ENCODE peak calls at places on chromosomes 11 and 22, in seven cellular contexts. Y is fibroblast of the aortic adventitia; T is OCI-LY7; V is WTC11; A is IMR-90; R is A673; B is CD8-positive, alpha-beta T cell. H is an unnamed sample.

GRCh38 chr22:22349455-22349836 is 104.9 kb downstream of the VPREB1 start:
- DNase-seq in Y (no peak), T (no peak), V (no peak), A (no peak), R (no peak), B (no peak), H (no peak)

GRCh38 chr11:69981119-69981770 is 96.9 kb upstream of the ANO1 start:
- DNase-seq in Y (no peak), T (no peak), V (no peak), A (no peak), R (no peak), B (no peak), H (no peak)

GRCh38 chr11:118918128-118918685 is 7.5 kb downstream of the BCL9L start:
- DNase-seq in Y (peak; percentile 96), T (no peak), V (peak; percentile 60), A (peak; percentile 91), R (peak; percentile 65), B (peak; percentile 54), H (peak; percentile 97)

GRCh38 chr11:79352304-79352703 is 88.5 kb downstream of the TENM4 start:
- DNase-seq in Y (no peak), T (no peak), V (no peak), A (no peak), R (no peak), B (no peak), H (no peak)

GRCh38 chr22:47356433-47357011 is 594.1 kb downstream of the TBC1D22A start:
- DNase-seq in Y (no peak), T (no peak), V (no peak), A (no peak), R (no peak), B (no peak), H (no peak)

GRCh38 chr11:36501236-36501635 is 8.8 kb downstream of the TRAF6 start:
- DNase-seq in Y (no peak), T (no peak), V (no peak), A (peak; percentile 12), R (peak; percentile 44), B (no peak), H (no peak)

GRCh38 chr22:42433754-42434153 is 1.6 kb upstream of the NFAM1 start:
- DNase-seq in Y (no peak), T (no peak), V (no peak), A (no peak), R (no peak), B (no peak), H (no peak)

GRCh38 chr11:1839924-1840779 is 1.4 kb downstream of the TNNI2 start:
- DNase-seq in Y (no peak), T (peak; percentile 84), V (no peak), A (no peak), R (no peak), B (no peak), H (no peak)

GRCh38 chr11:1232328-1233321 is 9.8 kb downstream of the MUC5B start:
- DNase-seq in Y (no peak), T (no peak), V (peak; percentile 7), A (no peak), R (no peak), B (no peak), H (no peak)

GRCh38 chr11:17076517-17077239 is 789 bp downstream of the RPS13 start:
- DNase-seq in Y (peak; percentile 25), T (peak; percentile 15), V (no peak), A (peak; percentile 2), R (no peak), B (no peak), H (no peak)

DNA sequence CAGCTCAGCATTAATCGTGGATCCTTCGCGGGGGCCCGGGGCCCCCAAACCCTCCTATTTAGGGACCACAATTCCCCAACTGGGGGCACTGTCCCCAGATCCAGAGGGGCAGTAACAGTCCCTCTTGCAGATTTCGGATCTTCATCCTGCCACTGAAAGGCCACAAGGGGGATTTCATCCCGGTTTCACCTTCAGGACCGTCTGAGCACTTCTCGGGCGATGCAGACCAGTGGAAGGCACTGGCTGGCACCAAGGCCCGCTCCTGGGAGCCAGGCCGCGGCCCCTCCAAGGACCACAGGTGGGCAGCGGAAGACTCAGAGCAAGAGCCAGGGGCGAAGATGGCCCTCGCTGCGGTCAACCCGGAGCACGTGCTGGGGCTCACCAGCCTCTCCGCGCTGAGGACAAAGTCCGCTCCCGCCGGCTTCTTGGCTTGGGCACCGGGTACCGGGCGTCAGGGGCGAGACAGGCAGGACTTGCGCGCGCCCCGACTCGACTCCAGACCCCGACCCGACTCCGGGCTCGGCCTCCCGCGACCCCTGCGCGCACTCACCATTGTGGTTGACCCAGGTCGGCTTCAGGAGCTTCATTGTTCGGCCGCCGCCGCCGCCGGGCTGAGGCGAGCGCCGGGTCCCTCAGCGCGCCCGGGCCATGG is 517 bp downstream of the HIRA start:
- DNase-seq in Y (peak; percentile 36), T (peak; percentile 47), V (peak; percentile 42), A (peak; percentile 19), R (peak; percentile 23), B (peak; percentile 24), H (peak; percentile 14)
- TF ChIP-seq CTCF in Y (peak; percentile 37), T (peak; percentile 56), V (no peak), A (no peak), R (no peak), B (no peak), H (peak; percentile 74)

DNA sequence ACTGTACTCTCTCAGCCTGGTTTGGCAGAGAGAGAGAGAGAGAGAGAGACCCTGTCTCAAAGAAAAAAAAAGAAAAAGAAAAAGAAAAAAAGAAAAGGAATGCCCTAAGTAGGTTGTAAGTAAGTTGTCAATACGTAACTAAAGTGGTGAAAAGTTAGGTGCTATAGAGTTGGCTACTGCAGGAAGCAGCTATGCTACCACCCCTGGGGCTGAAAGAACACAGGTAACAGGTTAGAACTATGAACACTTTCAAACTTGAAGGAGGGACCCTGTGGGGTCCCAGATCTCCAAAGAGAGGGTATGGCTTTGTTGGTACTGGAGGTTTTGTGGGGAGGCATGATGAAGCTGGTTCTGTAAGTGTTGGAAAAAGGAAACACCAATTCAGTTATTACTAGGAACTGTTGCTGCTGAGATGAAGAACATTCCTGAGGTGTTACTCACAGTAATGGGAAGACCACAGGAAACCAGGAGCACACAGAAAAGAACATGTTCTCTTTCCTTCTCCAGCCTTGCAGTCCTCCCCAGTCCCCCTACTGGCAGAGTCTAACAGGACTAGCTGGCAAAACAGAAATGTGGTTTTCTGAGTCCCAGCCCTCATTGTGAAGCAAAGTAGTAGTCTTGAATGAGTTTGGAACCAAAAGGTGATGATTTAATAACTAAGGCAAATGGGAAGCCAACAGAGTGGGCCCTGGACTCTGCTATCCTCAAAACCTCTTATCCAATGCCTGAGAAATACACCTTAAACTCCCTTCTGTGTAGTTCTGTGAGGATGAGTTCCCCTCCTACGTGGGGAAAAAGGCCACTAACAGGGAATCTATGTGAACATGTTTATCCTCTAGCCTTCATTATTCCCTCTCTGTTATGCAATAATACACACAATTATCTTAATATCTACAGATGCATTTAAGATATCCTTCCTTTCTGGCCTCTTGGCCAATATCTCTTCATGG is 427.0 kb upstream of the DDI1 start:
- DNase-seq in Y (peak; percentile 96), T (no peak), V (peak; percentile 32), A (peak; percentile 96), R (peak; percentile 85), B (no peak), H (peak; percentile 94)
- TF ChIP-seq CTCF in Y (peak; percentile 88), T (peak; percentile 37), V (no peak), A (peak; percentile 69), R (peak; percentile 60), B (no peak), H (peak; percentile 84)

GRCh38 chr11:128506384-128506783 is 81.0 kb downstream of the ETS1 start:
- DNase-seq in Y (no peak), T (no peak), V (no peak), A (no peak), R (no peak), B (no peak), H (no peak)
- TF ChIP-seq CTCF in Y (no peak), T (no peak), V (no peak), A (no peak), R (no peak), B (no peak), H (no peak)

GRCh38 chr11:57699813-57700212 is 12.2 kb downstream of the MED19 start:
- DNase-seq in Y (no peak), T (no peak), V (no peak), A (no peak), R (no peak), B (no peak), H (no peak)
- TF ChIP-seq CTCF in Y (no peak), T (no peak), V (no peak), A (no peak), R (no peak), B (no peak), H (no peak)

GRCh38 chr22:26585104-26585790 is 4.7 kb downstream of the TPST2 start:
- DNase-seq in Y (peak; percentile 70), T (no peak), V (no peak), A (peak; percentile 79), R (peak; percentile 45), B (no peak), H (peak; percentile 90)
- TF ChIP-seq CTCF in Y (peak; percentile 28), T (peak; percentile 13), V (no peak), A (no peak), R (no peak), B (no peak), H (peak; percentile 45)

GRCh38 chr22:28953399-28953798 is 70.0 kb downstream of the ZNRF3 start:
- DNase-seq in Y (no peak), T (no peak), V (no peak), A (no peak), R (no peak), B (no peak), H (no peak)

GRCh38 chr22:28951530-28951929 is 68.2 kb downstream of the ZNRF3 start:
- DNase-seq in Y (no peak), T (no peak), V (no peak), A (no peak), R (no peak), B (no peak), H (no peak)

GRCh38 chr22:28950567-28951411 is 67.4 kb downstream of the ZNRF3 start:
- DNase-seq in Y (no peak), T (no peak), V (no peak), A (no peak), R (no peak), B (no peak), H (no peak)

GRCh38 chr22:28952857-28953256 is 69.5 kb downstream of the ZNRF3 start:
- DNase-seq in Y (peak; percentile 62), T (no peak), V (no peak), A (peak; percentile 80), R (peak; percentile 34), B (no peak), H (no peak)

DNA sequence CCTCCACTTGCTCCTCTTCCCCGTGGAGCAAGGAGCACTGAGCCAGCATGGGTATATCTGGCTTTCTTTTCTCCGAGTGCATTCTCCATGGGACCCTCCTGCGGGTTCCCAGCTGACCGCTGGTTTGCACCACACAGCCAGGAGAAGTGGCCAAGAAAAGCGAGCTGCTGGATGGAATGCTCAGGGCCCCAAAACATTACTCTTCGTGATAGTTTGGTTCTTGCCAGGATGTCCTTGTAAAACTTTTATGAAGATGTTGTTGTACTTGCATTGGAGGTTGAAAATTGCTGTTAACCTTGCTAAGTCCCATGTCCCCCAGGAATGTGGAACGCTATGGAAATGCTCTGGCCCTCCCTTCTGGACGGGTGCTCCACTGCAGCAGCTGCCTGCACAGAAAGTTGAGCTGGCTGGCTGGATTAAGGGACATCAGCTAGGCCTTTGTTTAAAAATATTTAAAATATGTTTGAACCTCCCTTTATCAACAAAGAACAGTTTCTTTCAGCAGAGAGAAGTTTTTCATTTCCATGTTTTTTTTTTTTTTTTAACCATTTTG is 68.7 kb downstream of the ZNRF3 start:
- DNase-seq in Y (peak; percentile 77), T (no peak), V (peak; percentile 30), A (peak; percentile 39), R (no peak), B (no peak), H (peak; percentile 24)
- TF ChIP-seq CTCF in Y (peak; percentile 27), T (no peak), V (no peak), A (peak; percentile 32), R (no peak), B (no peak), H (no peak)